ENCODE peak calls at places on chromosomes 12 and 14, in seven cellular contexts. Y is K562, J is spleen, N is cardiac muscle cell, W is endodermal cell, S is mammary epithelial cell, T is A549. G is an unnamed sample. For H3K4me1, the result is how much of the 10 kb centered on the place peaks cover.

GRCh38 chr12:132554857-132555630 is 55.3 kb downstream of the LRCOL1 start:
- DNase-seq in Y (peak), J (no peak), N (peak), W (peak), S (no peak), T (peak), G (peak)

GRCh38 chr12:6294156-6294532 is 16.3 kb upstream of the PLEKHG6 start:
- DNase-seq in Y (no peak), J (no peak), N (no peak), W (no peak), S (no peak), T (no peak), G (no peak)

GRCh38 chr12:124740691-124741137 is 123.0 kb downstream of the SCARB1 start:
- DNase-seq in Y (peak), J (no peak), N (peak), W (peak), S (peak), T (peak), G (no peak)

GRCh38 chr12:7934153-7934552 is 1.8 kb downstream of the SLC2A3 start:
- DNase-seq in Y (peak), J (no peak), N (no peak), W (no peak), S (no peak), T (no peak), G (no peak)

GRCh38 chr12:24496755-24497154 is 452.1 kb downstream of the BCAT1 start:
- DNase-seq in Y (no peak), J (no peak), N (peak), W (no peak), S (peak), T (no peak), G (no peak)

GRCh38 chr12:121767525-121768016 is 25.9 kb downstream of the RHOF start:
- DNase-seq in Y (no peak), J (no peak), N (peak), W (no peak), S (no peak), T (no peak), G (no peak)

GRCh38 chr12:52655720-52656124 is 3.7 kb upstream of the KRT2 start:
- DNase-seq in Y (no peak), J (no peak), N (no peak), W (no peak), S (peak), T (no peak), G (no peak)

GRCh38 chr14:100417466-100417865 is 94.3 kb downstream of the SLC25A47 start:
- DNase-seq in Y (peak), J (peak), N (peak), W (peak), S (peak), T (peak), G (no peak)

GRCh38 chr14:87264796-87265195 is 728.2 kb downstream of the GALC start:
- DNase-seq in Y (no peak), J (no peak), N (no peak), W (no peak), S (no peak), T (no peak), G (no peak)

GRCh38 chr14:55976619-55977018 is 141.6 kb upstream of the PELI2 start:
- DNase-seq in Y (no peak), J (no peak), N (peak), W (no peak), S (no peak), T (no peak), G (no peak)

GRCh38 chr14:68695326-68695768 is 97.5 kb downstream of the ZFP36L1 start:
- DNase-seq in Y (no peak), J (no peak), N (peak), W (no peak), S (peak), T (peak), G (peak)

GRCh38 chr12:6500466-6500865 is 6.6 kb downstream of the NCAPD2 start:
- DNase-seq in Y (no peak), J (no peak), N (no peak), W (no peak), S (no peak), T (no peak), G (no peak)

GRCh38 chr12:130849561-130850417 is 10.7 kb upstream of the STX2 start:
- DNase-seq in Y (no peak), J (peak), N (no peak), W (peak), S (peak), T (no peak), G (no peak)

GRCh38 chr14:55562135-55562534 is 17.9 kb upstream of the KTN1 start:
- DNase-seq in Y (no peak), J (no peak), N (no peak), W (no peak), S (peak), T (no peak), G (no peak)

GRCh38 chr12:52390739-52391617 is 5.5 kb upstream of the KRT84 start:
- DNase-seq in Y (peak), J (peak), N (peak), W (peak), S (no peak), T (peak), G (no peak)

GRCh38 chr12:78490841-78491240 is 373.7 kb upstream of the SYT1 start:
- DNase-seq in Y (no peak), J (no peak), N (no peak), W (no peak), S (no peak), T (no peak), G (no peak)

GRCh38 chr14:91511014-91511466 is 930 bp upstream of the PPP4R3A start:
- DNase-seq in Y (peak), J (no peak), N (no peak), W (no peak), S (no peak), T (peak), G (no peak)

GRCh38 chr12:106583578-106584103 is 837 bp downstream of the RFX4 start:
- DNase-seq in Y (no peak), J (no peak), N (peak), W (peak), S (peak), T (peak), G (no peak)

GRCh38 chr12:31507966-31508365 is 83.0 kb downstream of the DENND5B start:
- DNase-seq in Y (no peak), J (no peak), N (peak), W (no peak), S (peak), T (no peak), G (no peak)

GRCh38 chr14:74647834-74648361 is 35.9 kb upstream of the LTBP2 start:
- DNase-seq in Y (no peak), J (no peak), N (no peak), W (peak), S (peak), T (no peak), G (no peak)

GRCh38 chr14:85534435-85534834 is 4.5 kb downstream of the FLRT2 start:
- DNase-seq in Y (no peak), J (no peak), N (peak), W (peak), S (peak), T (no peak), G (no peak)

GRCh38 chr12:70982991-70983390 is 62.5 kb upstream of the PTPRR start:
- DNase-seq in Y (no peak), J (no peak), N (peak), W (no peak), S (no peak), T (no peak), G (no peak)

GRCh38 chr14:85380891-85381290 is 149.1 kb upstream of the FLRT2 start:
- DNase-seq in Y (no peak), J (no peak), N (peak), W (no peak), S (no peak), T (no peak), G (no peak)

GRCh38 chr14:89648510-89648909 is 231.5 kb upstream of the FOXN3 start:
- DNase-seq in Y (no peak), J (no peak), N (no peak), W (no peak), S (no peak), T (no peak), G (no peak)

GRCh38 chr12:123049398-123050250 is 69.1 kb downstream of the ARL6IP4 start:
- DNase-seq in Y (no peak), J (no peak), N (no peak), W (no peak), S (no peak), T (no peak), G (no peak)

GRCh38 chr14:32727827-32728226 is 210.9 kb upstream of the NPAS3 start:
- DNase-seq in Y (no peak), J (peak), N (no peak), W (no peak), S (no peak), T (no peak), G (no peak)

GRCh38 chr14:94345344-94346072 is 22.4 kb upstream of the SERPINA6 start:
- DNase-seq in Y (no peak), J (no peak), N (peak), W (no peak), S (peak), T (peak), G (no peak)

GRCh38 chr14:100675664-100676063 is 51.0 kb upstream of the DLK1 start:
- DNase-seq in Y (no peak), J (no peak), N (no peak), W (no peak), S (no peak), T (no peak), G (no peak)

GRCh38 chr12:65886996-65887395 is 62.7 kb downstream of the HMGA2 start:
- DNase-seq in Y (no peak), J (no peak), N (peak), W (no peak), S (no peak), T (no peak), G (no peak)

GRCh38 chr12:47905313-47905730 is 528 bp upstream of the VDR start:
- DNase-seq in Y (no peak), J (peak), N (no peak), W (peak), S (peak), T (no peak), G (no peak)

DNA sequence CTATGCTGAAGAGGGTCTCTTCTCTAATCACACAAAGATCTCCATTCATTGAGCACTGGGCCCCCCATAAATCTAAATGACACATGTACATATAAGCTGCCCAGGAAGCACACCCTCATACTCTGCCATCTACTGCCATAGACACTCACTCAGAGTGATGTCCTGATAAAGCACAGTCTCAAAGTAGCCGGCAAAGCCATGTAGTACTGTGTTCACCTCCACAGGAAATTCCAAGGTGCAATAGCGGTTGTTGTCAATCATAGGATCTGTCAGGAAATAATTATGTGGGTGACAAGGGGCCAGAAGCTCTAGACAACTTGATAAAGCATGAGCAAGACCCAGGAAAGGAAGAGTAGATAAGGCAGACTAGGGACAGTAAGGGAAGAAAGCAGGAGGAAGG is 3.3 kb upstream of the RBM23 start:
- DNase-seq in Y (no peak), J (no peak), N (no peak), W (no peak), S (no peak), T (no peak), G (no peak)
- H3K4me3 ChIP-seq in Y (no peak), J (no peak), N (no peak), W (no peak), S (no peak), T (no peak), G (no peak)

GRCh38 chr14:105252552-105253328 is 4.4 kb downstream of the BTBD6 start:
- DNase-seq in Y (no peak), J (no peak), N (no peak), W (no peak), S (no peak), T (no peak), G (no peak)
- H3K4me1 ChIP-seq in Y (under half), J (under half), N (under half), W (under half), S (under half), T (under half), G (under half)

DNA sequence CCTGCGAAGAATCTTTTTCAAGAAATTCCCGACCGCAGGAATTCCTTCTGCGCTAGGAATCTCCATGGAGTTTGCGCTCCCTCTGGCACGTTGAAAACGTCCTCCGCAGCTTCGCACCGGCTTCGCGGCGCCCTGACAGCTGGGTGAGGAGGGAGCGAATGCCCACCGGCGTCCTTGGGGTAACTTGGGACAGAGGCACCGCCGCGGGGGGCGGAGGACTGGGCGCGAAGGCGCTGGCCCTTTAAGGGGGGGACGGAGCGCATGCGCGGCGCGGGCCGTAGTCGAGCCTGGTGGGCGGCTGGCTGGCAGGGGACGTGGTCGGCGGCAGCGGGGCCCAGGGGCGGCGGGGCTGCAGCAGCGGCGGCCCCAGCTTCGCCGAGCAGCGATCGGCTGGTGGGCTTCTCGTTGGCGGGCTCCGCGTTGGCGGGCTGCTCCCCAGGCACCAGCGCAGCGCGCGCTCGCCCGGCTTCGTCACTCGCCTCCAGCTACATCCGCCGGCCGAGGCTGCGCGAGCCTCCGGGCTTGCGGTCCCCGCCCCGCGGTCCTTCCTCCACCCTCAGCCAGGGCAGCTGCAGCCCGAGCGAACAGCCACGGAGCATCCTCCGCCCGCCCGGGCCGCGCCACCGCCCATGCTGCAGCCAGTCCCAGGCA is at the start of gene VASH1:
- DNase-seq in Y (peak), J (peak), N (peak), W (peak), S (peak), T (peak), G (peak)
- H3K4me3 ChIP-seq in Y (peak), J (peak), N (peak), W (peak), S (peak), T (peak), G (peak)

GRCh38 chr14:45793081-45793480 is 540.1 kb upstream of the MIS18BP1 start:
- DNase-seq in Y (no peak), J (no peak), N (no peak), W (no peak), S (no peak), T (no peak), G (no peak)
- H3K4me1 ChIP-seq in Y (under half), J (under half), N (under half), W (under half), S (under half), T (under half), G (under half)